ENCODE peak calls at places on chromosome 6, in four cellular contexts. One of them, this sample, is unnamed.

GRCh38 chr6:146719387-146719786 is 120.6 kb downstream of the ADGB start:
- DNase-seq in cardiac fibroblast: no peak
- DNase-seq in CD4-positive, alpha-beta T cell: no peak
- DNase-seq in psoas muscle: no peak
- DNase-seq in this sample: no peak

GRCh38 chr6:88869263-88870023 is 94.0 kb downstream of the RNGTT start:
- DNase-seq in cardiac fibroblast: peak
- DNase-seq in CD4-positive, alpha-beta T cell: no peak
- DNase-seq in psoas muscle: no peak
- DNase-seq in this sample: no peak

GRCh38 chr6:134161036-134161435 is 108.6 kb upstream of the SLC2A12 start:
- DNase-seq in cardiac fibroblast: no peak
- DNase-seq in CD4-positive, alpha-beta T cell: no peak
- DNase-seq in psoas muscle: no peak
- DNase-seq in this sample: no peak

GRCh38 chr6:118724211-118724610 is 72.8 kb upstream of the CEP85L start:
- DNase-seq in cardiac fibroblast: peak
- DNase-seq in CD4-positive, alpha-beta T cell: no peak
- DNase-seq in psoas muscle: no peak
- DNase-seq in this sample: no peak

GRCh38 chr6:11224252-11224965 is 8.1 kb downstream of the NEDD9 start:
- DNase-seq in cardiac fibroblast: no peak
- DNase-seq in CD4-positive, alpha-beta T cell: peak
- DNase-seq in psoas muscle: no peak
- DNase-seq in this sample: no peak

GRCh38 chr6:4805553-4806307 is 29.5 kb downstream of the CDYL start:
- DNase-seq in cardiac fibroblast: peak
- DNase-seq in CD4-positive, alpha-beta T cell: peak
- DNase-seq in psoas muscle: peak
- DNase-seq in this sample: peak

GRCh38 chr6:829646-830045 is 136.7 kb upstream of the EXOC2 start:
- DNase-seq in cardiac fibroblast: no peak
- DNase-seq in CD4-positive, alpha-beta T cell: no peak
- DNase-seq in psoas muscle: no peak
- DNase-seq in this sample: no peak

GRCh38 chr6:167706313-167707109 is 120.2 kb upstream of the AFDN start:
- DNase-seq in cardiac fibroblast: no peak
- DNase-seq in CD4-positive, alpha-beta T cell: peak
- DNase-seq in psoas muscle: no peak
- DNase-seq in this sample: peak

GRCh38 chr6:150006961-150007464 is 18.3 kb downstream of the RAET1L start:
- DNase-seq in cardiac fibroblast: peak
- DNase-seq in CD4-positive, alpha-beta T cell: peak
- DNase-seq in psoas muscle: no peak
- DNase-seq in this sample: peak

GRCh38 chr6:74979065-74979766 is 226.6 kb downstream of the COL12A1 start:
- DNase-seq in cardiac fibroblast: no peak
- DNase-seq in CD4-positive, alpha-beta T cell: no peak
- DNase-seq in psoas muscle: no peak
- DNase-seq in this sample: no peak

GRCh38 chr6:20147469-20147868 is 64.8 kb downstream of the MBOAT1 start:
- DNase-seq in cardiac fibroblast: no peak
- DNase-seq in CD4-positive, alpha-beta T cell: no peak
- DNase-seq in psoas muscle: no peak
- DNase-seq in this sample: no peak

GRCh38 chr6:163780993-163781392 is 366.5 kb downstream of the QKI start:
- DNase-seq in cardiac fibroblast: peak
- DNase-seq in CD4-positive, alpha-beta T cell: no peak
- DNase-seq in psoas muscle: peak
- DNase-seq in this sample: peak

GRCh38 chr6:133609404-133610270 is 279.3 kb upstream of the TCF21 start:
- DNase-seq in cardiac fibroblast: peak
- DNase-seq in CD4-positive, alpha-beta T cell: no peak
- DNase-seq in psoas muscle: no peak
- DNase-seq in this sample: no peak

GRCh38 chr6:95231416-95231815 is 345.9 kb upstream of the MANEA start:
- DNase-seq in cardiac fibroblast: no peak
- DNase-seq in CD4-positive, alpha-beta T cell: no peak
- DNase-seq in psoas muscle: no peak
- DNase-seq in this sample: no peak

GRCh38 chr6:22445946-22446345 is 123.4 kb upstream of the HDGFL1 start:
- DNase-seq in cardiac fibroblast: no peak
- DNase-seq in CD4-positive, alpha-beta T cell: no peak
- DNase-seq in psoas muscle: no peak
- DNase-seq in this sample: no peak

GRCh38 chr6:26215200-26216014 is 128.2 kb downstream of the HFE start:
- DNase-seq in cardiac fibroblast: peak
- DNase-seq in CD4-positive, alpha-beta T cell: no peak
- DNase-seq in psoas muscle: no peak
- DNase-seq in this sample: no peak

GRCh38 chr6:44410363-44410762 is 22.9 kb downstream of the CDC5L start:
- DNase-seq in cardiac fibroblast: no peak
- DNase-seq in CD4-positive, alpha-beta T cell: no peak
- DNase-seq in psoas muscle: no peak
- DNase-seq in this sample: no peak

GRCh38 chr6:36963451-36964290 is 9.1 kb downstream of the PI16 start:
- DNase-seq in cardiac fibroblast: peak
- DNase-seq in CD4-positive, alpha-beta T cell: no peak
- DNase-seq in psoas muscle: no peak
- DNase-seq in this sample: no peak

GRCh38 chr6:165621950-165622349 is 41.1 kb downstream of the PDE10A start:
- DNase-seq in cardiac fibroblast: no peak
- DNase-seq in CD4-positive, alpha-beta T cell: no peak
- DNase-seq in psoas muscle: no peak
- DNase-seq in this sample: no peak

GRCh38 chr6:168301648-168302398 is 17.8 kb downstream of the DACT2 start:
- DNase-seq in cardiac fibroblast: no peak
- DNase-seq in CD4-positive, alpha-beta T cell: no peak
- DNase-seq in psoas muscle: no peak
- DNase-seq in this sample: no peak

GRCh38 chr6:47934023-47934422 is 152.2 kb downstream of the OPN5 start:
- DNase-seq in cardiac fibroblast: no peak
- DNase-seq in CD4-positive, alpha-beta T cell: no peak
- DNase-seq in psoas muscle: no peak
- DNase-seq in this sample: no peak

GRCh38 chr6:136317023-136317649 is 27.5 kb upstream of the BCLAF1 start:
- DNase-seq in cardiac fibroblast: peak
- DNase-seq in CD4-positive, alpha-beta T cell: peak
- DNase-seq in psoas muscle: peak
- DNase-seq in this sample: peak

GRCh38 chr6:142835787-142836186 is 109.2 kb downstream of the HIVEP2 start:
- DNase-seq in cardiac fibroblast: no peak
- DNase-seq in CD4-positive, alpha-beta T cell: no peak
- DNase-seq in psoas muscle: no peak
- DNase-seq in this sample: no peak

GRCh38 chr6:157498817-157499216 is 117.8 kb downstream of the ZDHHC14 start:
- DNase-seq in cardiac fibroblast: no peak
- DNase-seq in CD4-positive, alpha-beta T cell: no peak
- DNase-seq in psoas muscle: no peak
- DNase-seq in this sample: no peak

GRCh38 chr6:32153835-32154513 is at the start of gene PPT2:
- DNase-seq in cardiac fibroblast: peak
- DNase-seq in CD4-positive, alpha-beta T cell: peak
- DNase-seq in psoas muscle: peak
- DNase-seq in this sample: peak

GRCh38 chr6:116866281-116866871 is 10.7 kb upstream of the RFX6 start:
- DNase-seq in cardiac fibroblast: no peak
- DNase-seq in CD4-positive, alpha-beta T cell: no peak
- DNase-seq in psoas muscle: no peak
- DNase-seq in this sample: no peak

GRCh38 chr6:17417817-17418216 is 24.4 kb downstream of the CAP2 start:
- DNase-seq in cardiac fibroblast: peak
- DNase-seq in CD4-positive, alpha-beta T cell: no peak
- DNase-seq in psoas muscle: no peak
- DNase-seq in this sample: no peak

GRCh38 chr6:127190552-127190951 is 72.1 kb downstream of the RSPO3 start:
- DNase-seq in cardiac fibroblast: peak
- DNase-seq in CD4-positive, alpha-beta T cell: no peak
- DNase-seq in psoas muscle: no peak
- DNase-seq in this sample: no peak

GRCh38 chr6:155883741-155884140 is 428.1 kb upstream of the NOX3 start:
- DNase-seq in cardiac fibroblast: peak
- DNase-seq in CD4-positive, alpha-beta T cell: no peak
- DNase-seq in psoas muscle: no peak
- DNase-seq in this sample: no peak

GRCh38 chr6:36040958-36041357 is 13.3 kb downstream of the MAPK14 start:
- DNase-seq in cardiac fibroblast: no peak
- DNase-seq in CD4-positive, alpha-beta T cell: no peak
- DNase-seq in psoas muscle: no peak
- DNase-seq in this sample: no peak

GRCh38 chr6:39228111-39228971 is 934 bp downstream of the KCNK5 start:
- DNase-seq in cardiac fibroblast: no peak
- DNase-seq in CD4-positive, alpha-beta T cell: no peak
- DNase-seq in psoas muscle: no peak
- DNase-seq in this sample: no peak

GRCh38 chr6:45625191-45625664 is 247.5 kb upstream of the SUPT3H start:
- DNase-seq in cardiac fibroblast: peak
- DNase-seq in CD4-positive, alpha-beta T cell: no peak
- DNase-seq in psoas muscle: no peak
- DNase-seq in this sample: no peak

GRCh38 chr6:170223718-170224693 is 66.9 kb downstream of the DLL1 start:
- DNase-seq in cardiac fibroblast: no peak
- DNase-seq in CD4-positive, alpha-beta T cell: no peak
- DNase-seq in psoas muscle: no peak
- DNase-seq in this sample: peak

GRCh38 chr6:5044866-5045265 is 40.3 kb upstream of the PPP1R3G start:
- DNase-seq in cardiac fibroblast: no peak
- DNase-seq in CD4-positive, alpha-beta T cell: no peak
- DNase-seq in psoas muscle: no peak
- DNase-seq in this sample: no peak

GRCh38 chr6:132971676-132972075 is 157.3 kb downstream of the RPS12 start:
- DNase-seq in cardiac fibroblast: no peak
- DNase-seq in CD4-positive, alpha-beta T cell: no peak
- DNase-seq in psoas muscle: no peak
- DNase-seq in this sample: no peak

GRCh38 chr6:5213851-5214507 is 46.8 kb downstream of the LYRM4 start:
- DNase-seq in cardiac fibroblast: peak
- DNase-seq in CD4-positive, alpha-beta T cell: no peak
- DNase-seq in psoas muscle: no peak
- DNase-seq in this sample: no peak

GRCh38 chr6:162854734-162855191 is 127.0 kb downstream of the PACRG start:
- DNase-seq in cardiac fibroblast: no peak
- DNase-seq in CD4-positive, alpha-beta T cell: no peak
- DNase-seq in psoas muscle: no peak
- DNase-seq in this sample: no peak

GRCh38 chr6:107144014-107144413 is 28.7 kb upstream of the BEND3 start:
- DNase-seq in cardiac fibroblast: peak
- DNase-seq in CD4-positive, alpha-beta T cell: no peak
- DNase-seq in psoas muscle: no peak
- DNase-seq in this sample: no peak
- TF ChIP-seq CTCF in cardiac fibroblast: no peak
- TF ChIP-seq CTCF in CD4-positive, alpha-beta T cell: no peak
- TF ChIP-seq CTCF in psoas muscle: no peak
- TF ChIP-seq CTCF in this sample: no peak

GRCh38 chr6:7106752-7107577 is 796 bp upstream of the RREB1 start:
- DNase-seq in cardiac fibroblast: no peak
- DNase-seq in CD4-positive, alpha-beta T cell: peak
- DNase-seq in psoas muscle: peak
- DNase-seq in this sample: peak
- TF ChIP-seq CTCF in cardiac fibroblast: peak
- TF ChIP-seq CTCF in CD4-positive, alpha-beta T cell: peak
- TF ChIP-seq CTCF in psoas muscle: no peak
- TF ChIP-seq CTCF in this sample: no peak

DNA sequence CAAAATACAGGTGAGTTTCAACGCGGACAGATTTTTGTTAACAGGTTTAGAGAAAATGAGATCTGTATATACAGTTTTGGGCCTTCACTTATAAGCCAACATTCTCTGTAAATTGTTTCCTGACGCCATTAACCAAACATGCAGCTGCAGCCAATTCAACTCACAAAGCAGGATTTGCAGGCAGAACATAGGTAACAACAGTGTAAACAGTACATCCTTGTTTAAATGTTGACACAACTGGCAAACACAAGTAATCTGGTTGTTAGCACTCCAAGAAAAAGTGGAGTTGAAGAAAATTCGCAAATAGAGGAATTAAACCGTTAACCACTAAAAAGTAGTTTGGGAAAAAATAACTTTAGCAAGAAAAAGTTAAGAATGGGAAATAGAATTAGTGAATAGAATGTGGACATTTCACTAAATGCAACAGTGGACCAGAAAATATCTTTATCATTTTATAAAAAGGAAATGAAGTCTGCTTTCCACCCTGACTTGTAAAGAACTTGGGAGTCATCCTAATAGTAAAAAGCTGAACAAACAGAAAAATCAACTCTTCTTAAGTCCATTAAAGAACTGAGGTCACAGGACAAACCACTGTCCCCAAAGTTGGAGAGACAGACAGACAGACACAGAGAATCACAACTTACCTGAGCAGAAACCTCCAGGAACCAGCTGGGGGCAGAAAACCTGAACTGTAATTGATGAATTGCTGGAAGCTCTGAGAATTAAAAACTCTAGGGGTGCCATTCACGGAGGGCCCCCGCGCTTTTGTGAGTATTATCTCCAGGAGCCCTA is 10.1 kb downstream of the SMIM28 start:
- DNase-seq in cardiac fibroblast: no peak
- DNase-seq in CD4-positive, alpha-beta T cell: no peak
- DNase-seq in psoas muscle: no peak
- DNase-seq in this sample: no peak
- TF ChIP-seq CTCF in cardiac fibroblast: no peak
- TF ChIP-seq CTCF in CD4-positive, alpha-beta T cell: no peak
- TF ChIP-seq CTCF in psoas muscle: no peak
- TF ChIP-seq CTCF in this sample: no peak

DNA sequence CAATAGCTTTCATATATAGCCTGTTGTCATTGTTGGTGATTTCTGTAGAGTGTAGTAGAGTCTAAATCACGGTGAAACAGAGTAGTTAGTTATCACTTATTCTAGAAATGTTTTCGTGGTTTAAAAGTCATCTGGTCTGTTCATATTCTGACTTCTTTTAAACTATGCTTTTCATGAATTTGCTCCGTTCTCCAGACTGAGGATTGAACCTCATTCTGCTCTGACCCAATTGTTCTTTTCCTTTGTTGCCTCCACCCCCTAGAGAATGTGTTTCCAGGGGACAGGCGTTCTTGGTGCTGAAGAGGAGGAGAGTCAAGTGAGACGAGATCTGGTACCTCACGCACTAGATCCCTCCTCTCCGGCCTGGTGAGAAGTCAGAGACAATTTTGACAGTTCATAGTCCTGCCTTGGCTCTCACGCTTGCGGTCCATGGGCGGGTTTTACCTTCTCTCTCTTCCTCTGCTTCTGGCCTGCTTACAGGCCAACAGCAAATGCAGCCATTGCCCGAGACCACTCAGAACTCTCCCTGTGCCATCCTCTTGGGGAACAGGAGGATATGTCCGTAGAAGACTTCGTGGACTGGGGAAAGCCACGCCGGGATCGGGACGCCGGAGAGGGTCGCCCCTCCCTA is 609 bp upstream of the ZNF292 start:
- DNase-seq in cardiac fibroblast: peak
- DNase-seq in CD4-positive, alpha-beta T cell: peak
- DNase-seq in psoas muscle: no peak
- DNase-seq in this sample: no peak
- TF ChIP-seq CTCF in cardiac fibroblast: no peak
- TF ChIP-seq CTCF in CD4-positive, alpha-beta T cell: no peak
- TF ChIP-seq CTCF in psoas muscle: no peak
- TF ChIP-seq CTCF in this sample: no peak

This sample was measured in lower leg skin.